ENCODE peak calls at places on chromosomes 12 and 14, in four cellular contexts. A is HCT116, L is kidney, Y is K562. S is an unnamed sample.

GRCh38 chr12:47307680-47308399 is 228.1 kb upstream of the AMIGO2 start:
- DNase-seq in Y (peak), L (no peak), A (peak), S (peak)

GRCh38 chr14:64774272-64774671 is 70.0 kb downstream of the PLEKHG3 start:
- DNase-seq in A (no peak), Y (no peak), L (no peak), S (no peak)

GRCh38 chr12:53808023-53808705 is 56.4 kb upstream of the CISTR start:
- DNase-seq in Y (no peak), A (no peak), L (no peak), S (no peak)

GRCh38 chr12:50621435-50622304 is 116.9 kb downstream of the DIP2B start:
- DNase-seq in Y (no peak), L (no peak), A (no peak), S (peak)

GRCh38 chr14:51382506-51382905 is 142.5 kb downstream of the TMX1 start:
- DNase-seq in A (no peak), L (no peak), Y (no peak), S (no peak)

GRCh38 chr12:89768586-89769482 is 60.2 kb upstream of the ATP2B1 start:
- DNase-seq in A (peak), Y (no peak), L (no peak), S (no peak)

GRCh38 chr12:54824402-54824801 is 29.9 kb upstream of the MUCL1 start:
- DNase-seq in L (no peak), Y (no peak), A (peak), S (no peak)

GRCh38 chr14:102591372-102591943 is 991 bp upstream of the RCOR1 start:
- DNase-seq in A (no peak), Y (peak), L (peak), S (peak)

GRCh38 chr14:86897704-86898513 is 1095.1 kb downstream of the GALC start:
- DNase-seq in L (no peak), Y (no peak), A (no peak), S (no peak)

GRCh38 chr14:30518867-30519266 is 40.1 kb upstream of the G2E3 start:
- DNase-seq in Y (no peak), A (no peak), L (no peak), S (no peak)

GRCh38 chr14:44154889-44155288 is 352.2 kb downstream of the FSCB start:
- DNase-seq in Y (no peak), L (no peak), A (no peak), S (no peak)

GRCh38 chr12:91978143-91978542 is 167.5 kb downstream of the BTG1 start:
- DNase-seq in Y (no peak), A (no peak), L (no peak), S (no peak)

GRCh38 chr12:45232771-45233372 is 17.0 kb downstream of the ANO6 start:
- DNase-seq in A (peak), Y (peak), L (no peak), S (no peak)

GRCh38 chr12:32296541-32296940 is 102.8 kb upstream of the FGD4 start:
- DNase-seq in Y (no peak), A (no peak), L (no peak), S (no peak)

GRCh38 chr12:28110329-28110728 is 79.9 kb upstream of the CCDC91 start:
- DNase-seq in Y (peak), L (no peak), A (no peak), S (no peak)

GRCh38 chr12:68587448-68587873 is 23.2 kb upstream of the RAP1B start:
- DNase-seq in Y (no peak), A (no peak), L (no peak), S (no peak)

GRCh38 chr12:68240079-68240478 is 13.3 kb downstream of the IL22 start:
- DNase-seq in A (no peak), Y (peak), L (no peak), S (no peak)

GRCh38 chr14:104302794-104303405 is 164.5 kb downstream of the KIF26A start:
- DNase-seq in L (peak), A (no peak), Y (no peak), S (no peak)

GRCh38 chr14:101007004-101007614 is 103.6 kb upstream of the RTL1 start:
- DNase-seq in L (peak), A (no peak), Y (no peak), S (no peak)

GRCh38 chr12:3453947-3454675 is 36.9 kb upstream of the PRMT8 start:
- DNase-seq in L (no peak), Y (no peak), A (peak), S (no peak)

GRCh38 chr12:25775968-25776367 is 182.5 kb upstream of the RASSF8 start:
- DNase-seq in Y (no peak), A (no peak), L (no peak), S (no peak)

GRCh38 chr12:13680916-13681315 is 300.5 kb downstream of the GRIN2B start:
- DNase-seq in Y (no peak), A (no peak), L (no peak), S (no peak)

GRCh38 chr12:89939468-89940215 is 231.0 kb upstream of the ATP2B1 start:
- DNase-seq in L (no peak), Y (no peak), A (no peak), S (no peak)

GRCh38 chr12:49397000-49397399 is 29.7 kb downstream of the SPATS2 start:
- DNase-seq in A (no peak), Y (no peak), L (no peak), S (no peak)

GRCh38 chr12:121801601-121802484 is 2.0 kb upstream of the SETD1B start:
- DNase-seq in Y (no peak), A (no peak), L (no peak), S (peak)

GRCh38 chr12:93974252-93974651 is 174.1 kb upstream of the PLXNC1 start:
- DNase-seq in Y (no peak), L (no peak), A (no peak), S (no peak)

GRCh38 chr14:82854131-82854530 is 1320.5 kb upstream of the SEL1L start:
- DNase-seq in A (no peak), L (no peak), Y (no peak), S (no peak)

GRCh38 chr14:89379891-89380820 is 36.9 kb downstream of the FOXN3 start:
- DNase-seq in Y (no peak), L (no peak), A (no peak), S (no peak)

GRCh38 chr12:112907415-112908157 is 824 bp downstream of the OAS1 start:
- DNase-seq in L (no peak), Y (no peak), A (no peak), S (peak)

GRCh38 chr12:104858611-104859010 is 99.5 kb downstream of the SLC41A2 start:
- DNase-seq in L (no peak), A (no peak), Y (no peak), S (no peak)

GRCh38 chr14:56801920-56802319 is 8.4 kb downstream of the OTX2 start:
- DNase-seq in L (no peak), Y (no peak), A (no peak), S (no peak)
- H3K9ac ChIP-seq in L (no peak), Y (no peak), A (no peak), S (no peak)

GRCh38 chr12:14776236-14776959 is 26.9 kb downstream of the WBP11 start:
- DNase-seq in L (no peak), A (no peak), Y (no peak), S (no peak)
- TF ChIP-seq CTCF in L (no peak), A (no peak), Y (no peak), S (peak)

GRCh38 chr14:95464103-95464502 is 52.3 kb downstream of the SYNE3 start:
- DNase-seq in A (no peak), L (no peak), Y (no peak), S (no peak)

GRCh38 chr14:95464524-95464923 is 51.9 kb downstream of the SYNE3 start:
- DNase-seq in Y (no peak), L (no peak), A (no peak), S (no peak)

GRCh38 chr14:95465358-95465757 is 51.1 kb downstream of the SYNE3 start:
- DNase-seq in A (no peak), L (peak), Y (no peak), S (no peak)

GRCh38 chr14:95462491-95462890 is 54.0 kb downstream of the SYNE3 start:
- DNase-seq in A (no peak), Y (no peak), L (peak), S (no peak)

GRCh38 chr14:95463173-95463901 is 53.1 kb downstream of the SYNE3 start:
- DNase-seq in L (peak), Y (no peak), A (no peak), S (peak)
- H3K9ac ChIP-seq in L (no peak), Y (no peak), A (no peak), S (no peak)

GRCh38 chr12:126358806-126359205 is 1293.6 kb downstream of the AACS start:
- DNase-seq in Y (no peak), A (no peak), L (no peak), S (no peak)

GRCh38 chr12:126361804-126362203 is 1296.6 kb downstream of the AACS start:
- DNase-seq in Y (no peak), L (no peak), A (no peak), S (no peak)

GRCh38 chr12:126362490-126362889 is 1297.3 kb downstream of the AACS start:
- DNase-seq in L (no peak), Y (no peak), A (no peak), S (no peak)

GRCh38 chr12:126362964-126363363 is 1297.7 kb downstream of the AACS start:
- DNase-seq in Y (no peak), A (no peak), L (no peak), S (no peak)
- TF ChIP-seq CTCF in Y (no peak), A (no peak), L (no peak), S (no peak)

GRCh38 chr12:106134294-106134949 is 4.3 kb downstream of the NUAK1 start:
- DNase-seq in A (no peak), L (no peak), Y (no peak), S (no peak)
- H3K9ac ChIP-seq in A (no peak), L (no peak), Y (no peak), S (no peak)